ENCODE peak calls at places on chromosome 5, in five cellular contexts. M is IMR-90, Y is heart right ventricle, H is aorta, T is pancreas. Q is an unnamed sample.

GRCh38 chr5:87829214-87829551 is 416.5 kb upstream of the CCNH start:
- DNase-seq in M (no peak), Y (peak), H (peak), T (peak), Q (peak)

GRCh38 chr5:169300468-169301385 is at the start of gene SLIT3:
- DNase-seq in M (peak), Y (peak), H (peak), T (peak), Q (no peak)

GRCh38 chr5:8954801-8955200 is 591.1 kb downstream of the SEMA5A start:
- DNase-seq in M (no peak), Y (no peak), H (no peak), T (no peak), Q (no peak)

GRCh38 chr5:108516771-108517170 is 134.9 kb upstream of the FBXL17 start:
- DNase-seq in M (no peak), Y (no peak), H (no peak), T (no peak), Q (no peak)

GRCh38 chr5:36734422-36734821 is 128.0 kb downstream of the SLC1A3 start:
- DNase-seq in M (peak), Y (no peak), H (no peak), T (no peak), Q (peak)

GRCh38 chr5:80125962-80126480 is 90.9 kb downstream of the THBS4 start:
- DNase-seq in M (peak), Y (no peak), H (no peak), T (no peak), Q (no peak)

GRCh38 chr5:96881511-96882115 is 5.3 kb downstream of the ERAP2 start:
- DNase-seq in M (peak), Y (no peak), H (no peak), T (no peak), Q (peak)

GRCh38 chr5:39943811-39944210 is 519.0 kb upstream of the DAB2 start:
- DNase-seq in M (peak), Y (no peak), H (no peak), T (no peak), Q (no peak)

GRCh38 chr5:9207820-9208418 is 338.0 kb downstream of the SEMA5A start:
- DNase-seq in M (peak), Y (no peak), H (no peak), T (no peak), Q (no peak)

GRCh38 chr5:56588636-56589485 is 226.5 kb upstream of the MAP3K1 start:
- DNase-seq in M (no peak), Y (peak), H (peak), T (no peak), Q (no peak)

GRCh38 chr5:52827815-52828214 is 40.1 kb downstream of the ITGA1 start:
- DNase-seq in M (no peak), Y (no peak), H (no peak), T (no peak), Q (no peak)

GRCh38 chr5:172129174-172129764 is 58.8 kb downstream of the STK10 start:
- DNase-seq in M (no peak), Y (no peak), H (peak), T (no peak), Q (no peak)

GRCh38 chr5:111848374-111848914 is 91.5 kb upstream of the NREP start:
- DNase-seq in M (peak), Y (no peak), H (no peak), T (no peak), Q (no peak)

GRCh38 chr5:56819027-56819881 is 3.9 kb downstream of the MAP3K1 start:
- DNase-seq in M (no peak), Y (no peak), H (no peak), T (no peak), Q (no peak)

GRCh38 chr5:157600252-157600651 is 24.7 kb upstream of the ADAM19 start:
- DNase-seq in M (no peak), Y (no peak), H (no peak), T (no peak), Q (no peak)

GRCh38 chr5:138870611-138871010 is 4.5 kb downstream of the LRRTM2 start:
- DNase-seq in M (no peak), Y (no peak), H (no peak), T (no peak), Q (no peak)

GRCh38 chr5:150700298-150700599 is 613 bp downstream of the RBM22 start:
- DNase-seq in M (no peak), Y (no peak), H (no peak), T (no peak), Q (no peak)

GRCh38 chr5:135718151-135718550 is 116.3 kb upstream of the SLC25A48 start:
- DNase-seq in M (peak), Y (no peak), H (no peak), T (no peak), Q (no peak)

DNA sequence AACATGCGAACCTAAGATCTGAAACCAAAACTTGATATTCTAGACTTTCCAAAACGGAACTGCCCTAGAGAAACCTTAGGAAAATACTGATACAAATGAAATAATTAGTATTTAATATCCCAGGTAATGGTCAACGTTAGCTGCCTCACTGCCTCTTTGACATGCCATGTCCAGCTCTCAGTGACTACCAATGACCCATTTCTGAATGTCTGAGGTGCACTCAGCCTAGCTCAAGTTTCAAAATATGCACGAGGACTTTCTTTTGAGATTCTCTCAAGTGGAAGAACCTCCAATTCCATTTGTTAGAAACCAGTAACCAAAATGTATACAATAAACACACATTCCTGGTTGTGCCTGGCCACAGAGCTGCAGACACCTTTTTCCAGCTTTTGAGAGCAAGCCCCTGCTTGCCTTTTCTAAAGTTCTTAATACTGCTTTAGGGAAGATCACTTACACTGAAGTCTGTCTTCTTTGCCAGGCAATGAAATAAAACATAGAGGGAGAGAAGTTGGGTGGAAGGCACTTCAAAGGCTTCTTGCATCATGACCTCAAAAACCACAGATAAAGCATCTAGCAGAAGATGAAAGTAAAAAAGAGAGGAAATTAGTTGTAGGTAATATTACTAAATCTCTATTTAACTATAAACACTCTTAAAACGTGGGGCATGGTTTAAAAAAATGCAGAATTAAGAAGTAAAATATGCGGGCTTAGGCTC is 87.9 kb downstream of the MRPS27 start:
- DNase-seq in M (no peak), Y (no peak), H (no peak), T (no peak), Q (peak)
- H3K27ac ChIP-seq in M (no peak), Y (no peak), H (no peak), T (no peak), Q (peak)

GRCh38 chr5:173926359-173926758 is 38.2 kb downstream of the CPEB4 start:
- DNase-seq in M (peak), Y (peak), H (peak), T (no peak), Q (no peak)

GRCh38 chr5:173922527-173922926 is 34.4 kb downstream of the CPEB4 start:
- DNase-seq in M (peak), Y (no peak), H (no peak), T (no peak), Q (no peak)

GRCh38 chr5:173925449-173926071 is 37.4 kb downstream of the CPEB4 start:
- DNase-seq in M (peak), Y (peak), H (peak), T (no peak), Q (peak)

GRCh38 chr5:173923236-173924104 is 35.3 kb downstream of the CPEB4 start:
- DNase-seq in M (peak), Y (no peak), H (no peak), T (no peak), Q (no peak)

GRCh38 chr5:173924899-173925298 is 36.8 kb downstream of the CPEB4 start:
- DNase-seq in M (no peak), Y (no peak), H (no peak), T (no peak), Q (no peak)
- H3K27ac ChIP-seq in M (no peak), Y (peak), H (peak), T (peak), Q (no peak)

DNA sequence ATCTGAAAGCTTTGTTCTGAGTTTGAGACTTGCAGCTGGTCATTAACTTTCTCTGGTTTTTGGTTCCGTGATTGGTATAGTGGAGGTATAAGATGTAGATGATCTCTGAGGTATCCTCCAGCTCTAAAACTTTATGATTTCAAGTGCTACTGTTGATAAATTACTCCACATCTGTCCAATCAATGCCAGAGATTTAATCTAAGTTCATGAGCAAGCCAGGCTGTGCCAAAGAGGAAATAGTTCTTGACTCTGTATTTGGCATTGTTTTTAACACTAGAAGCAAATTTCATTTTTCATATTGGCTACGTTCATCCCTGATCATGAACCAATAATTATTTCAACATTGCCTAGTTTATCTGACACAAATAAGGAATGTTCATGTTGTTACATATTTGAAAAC is 28.5 kb upstream of the CHD1 start:
- DNase-seq in M (no peak), Y (no peak), H (no peak), T (no peak), Q (no peak)
- H3K27ac ChIP-seq in M (no peak), Y (no peak), H (no peak), T (no peak), Q (no peak)

DNA sequence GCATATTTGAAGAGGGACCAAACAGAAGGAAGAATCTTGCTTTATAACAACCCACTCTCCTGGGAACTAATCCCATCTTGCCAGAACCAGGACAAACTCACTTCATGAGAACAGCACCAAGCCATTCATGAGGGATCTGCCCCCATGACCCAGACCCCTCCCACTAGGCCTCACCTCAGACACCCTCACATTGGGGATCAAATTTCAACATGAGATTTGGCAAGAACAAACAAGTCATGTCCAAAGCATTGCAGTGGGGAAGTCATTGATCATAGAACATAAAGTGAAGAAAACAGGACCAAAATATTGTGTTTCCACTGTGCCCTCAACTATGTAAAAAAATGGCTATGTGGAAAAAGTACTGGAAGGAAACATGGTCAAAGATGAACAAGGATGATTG is 43.9 kb downstream of the MAP1B start:
- DNase-seq in M (no peak), Y (no peak), H (no peak), T (no peak), Q (no peak)
- H3K27ac ChIP-seq in M (peak), Y (peak), H (peak), T (no peak), Q (no peak)

GRCh38 chr5:10591159-10591558 is 27.3 kb downstream of the ANKRD33B start:
- DNase-seq in M (no peak), Y (no peak), H (no peak), T (no peak), Q (no peak)
- H3K27ac ChIP-seq in M (no peak), Y (peak), H (no peak), T (no peak), Q (peak)

Q was measured in PC-9.